ENCODE peak calls at places on chromosomes 7 and 10, in four cellular contexts. L is OCI-LY7, X is cardiac muscle cell, P is body of pancreas. A is an unnamed sample.

GRCh38 chr10:81920213-81920829 is 45.3 kb downstream of the NRG3 start:
- DNase-seq in P (no peak), L (peak), X (no peak), A (no peak)

GRCh38 chr10:5448333-5449048 is 36.1 kb downstream of the NET1 start:
- DNase-seq in P (no peak), X (no peak), L (no peak), A (no peak)

GRCh38 chr7:101880536-101881443 is 63.4 kb downstream of the CUX1 start:
- DNase-seq in L (no peak), P (no peak), X (peak), A (peak)

GRCh38 chr7:71424166-71424803 is 292.3 kb downstream of the GALNT17 start:
- DNase-seq in L (no peak), X (no peak), P (no peak), A (no peak)

GRCh38 chr10:91901784-91902677 is 7.3 kb downstream of the FGFBP3 start:
- DNase-seq in P (no peak), X (peak), L (no peak), A (peak)

GRCh38 chr7:50207251-50207564 is 97.3 kb upstream of the IKZF1 start:
- DNase-seq in L (no peak), P (no peak), X (no peak), A (no peak)

GRCh38 chr10:59463909-59464308 is 101.6 kb upstream of the FAM13C start:
- DNase-seq in L (no peak), X (no peak), P (no peak), A (no peak)

GRCh38 chr10:124084693-124085092 is 8.7 kb downstream of the CHST15 start:
- DNase-seq in X (no peak), P (no peak), L (no peak), A (no peak)

GRCh38 chr10:97333601-97334369 is 744 bp downstream of the FRAT2 start:
- DNase-seq in L (peak), X (peak), P (peak), A (peak)

GRCh38 chr10:2938869-2939268 is 128.5 kb upstream of the PFKP start:
- DNase-seq in X (peak), P (no peak), L (no peak), A (no peak)

GRCh38 chr7:79512269-79512668 is 58.8 kb upstream of the MAGI2 start:
- DNase-seq in X (peak), P (no peak), L (no peak), A (no peak)

GRCh38 chr7:149245744-149246143 is 6.3 kb downstream of the ZNF212 start:
- DNase-seq in X (no peak), L (no peak), P (no peak), A (no peak)

GRCh38 chr10:112793197-112793921 is 156.7 kb upstream of the TCF7L2 start:
- DNase-seq in L (no peak), X (no peak), P (no peak), A (no peak)

GRCh38 chr10:62681211-62681940 is 123.1 kb upstream of the ADO start:
- DNase-seq in L (peak), X (peak), P (no peak), A (no peak)

GRCh38 chr10:96044686-96045085 is 1.3 kb downstream of the CCNJ start:
- DNase-seq in P (no peak), L (no peak), X (peak), A (no peak)

GRCh38 chr7:51374936-51375335 is 58.3 kb upstream of the COBL start:
- DNase-seq in X (no peak), L (no peak), P (no peak), A (no peak)

GRCh38 chr7:101954494-101954893 is 137.1 kb downstream of the CUX1 start:
- DNase-seq in X (no peak), L (peak), P (no peak), A (no peak)

GRCh38 chr7:112257073-112257472 is 50.6 kb downstream of the ZNF277 start:
- DNase-seq in L (no peak), X (no peak), P (no peak), A (no peak)

A was measured in G401.